ENCODE peak calls at places on chromosomes 16 and 17, in six cellular contexts. L is stimulated activated CD4-positive, alpha-beta T cell treated with anti-CD3 and anti-CD28 coated beads, Interleukin-2, amount 100 ng/mL, for 48 hours; H is GM13976; B is kidney; O is CD8-positive, alpha-beta T cell; K is T-helper 2 cell treated with Interferon-gamma antibody and Interleukin-4, amounts not matched to agents 5 μg/mL and 100 μg/mL, for 36 hours. R is an unnamed sample.

GRCh38 chr16:11278681-11279628 is 2.2 kb downstream of the PRM1 start:
- DNase-seq in L (no peak), H (no peak), B (no peak), O (no peak), K (no peak), R (no peak)

GRCh38 chr16:76946879-76947278 is 244.1 kb upstream of the MON1B start:
- DNase-seq in L (no peak), H (no peak), B (no peak), O (no peak), K (no peak), R (no peak)

GRCh38 chr17:81926451-81927144 is 937 bp downstream of the MAFG start:
- DNase-seq in L (peak), H (peak), B (peak), O (peak), K (peak), R (peak)

GRCh38 chr16:85554114-85554790 is 58.9 kb upstream of the GSE1 start:
- DNase-seq in L (peak), H (peak), B (no peak), O (peak), K (peak), R (peak)

GRCh38 chr17:40910441-40910841 is 25.4 kb upstream of the KRT20 start:
- DNase-seq in L (no peak), H (no peak), B (no peak), O (no peak), K (no peak), R (no peak)

GRCh38 chr16:55035037-55035436 is 104.4 kb downstream of the IRX5 start:
- DNase-seq in L (peak), H (peak), B (no peak), O (no peak), K (no peak), R (peak)

GRCh38 chr17:48555616-48556533 is 11.0 kb upstream of the HOXB2 start:
- DNase-seq in L (no peak), H (no peak), B (peak), O (no peak), K (no peak), R (no peak)

GRCh38 chr17:1374426-1375177 is 25.4 kb downstream of the YWHAE start:
- DNase-seq in L (no peak), H (no peak), B (no peak), O (no peak), K (no peak), R (peak)

GRCh38 chr17:44913676-44914075 is 1.6 kb downstream of the GFAP start:
- DNase-seq in L (no peak), H (peak), B (no peak), O (no peak), K (no peak), R (no peak)

GRCh38 chr17:47066841-47067682 is 88.0 kb upstream of the RPRML start:
- DNase-seq in L (peak), H (peak), B (peak), O (peak), K (peak), R (peak)

GRCh38 chr16:57525761-57526160 is 10.6 kb downstream of the CCDC102A start:
- DNase-seq in L (no peak), H (no peak), B (no peak), O (no peak), K (no peak), R (no peak)